ENCODE peak calls at places on chromosome 10, in nine cellular contexts. A is PC-9, Y is lower lobe of right lung, U is thyroid gland, D is fibroblast of lung, T is PC-3, V is HCT116, Q is A673, C is lung. E is an unnamed sample. For H3K27me3, the result is how much of the 10 kb centered on the place peaks cover.

GRCh38 chr10:88064608-88065383 is 201.4 kb downstream of the PTEN start:
- DNase-seq in A (no peak), Y (peak), U (peak), D (peak), T (no peak), V (no peak), Q (peak), C (peak), E (peak)

GRCh38 chr10:76436367-76436766 is 1004.9 kb downstream of the LRMDA start:
- DNase-seq in A (no peak), Y (no peak), U (peak), D (no peak), T (no peak), V (no peak), Q (no peak), C (no peak), E (no peak)

GRCh38 chr10:119802068-119802538 is 70.5 kb downstream of the MCMBP start:
- DNase-seq in A (no peak), Y (no peak), U (no peak), D (no peak), T (no peak), V (no peak), Q (no peak), C (no peak), E (no peak)

GRCh38 chr10:81026597-81026996 is 488.9 kb downstream of the SH2D4B start:
- DNase-seq in A (no peak), Y (no peak), U (no peak), D (peak), T (no peak), V (no peak), Q (peak), C (no peak), E (no peak)

GRCh38 chr10:111560042-111560441 is 483.2 kb downstream of the ADRA2A start:
- DNase-seq in A (no peak), Y (no peak), U (no peak), D (no peak), T (no peak), V (no peak), Q (no peak), C (no peak), E (no peak)

GRCh38 chr10:93515071-93515962 is 18.9 kb downstream of the CEP55 start:
- DNase-seq in A (no peak), Y (no peak), U (no peak), D (peak), T (no peak), V (no peak), Q (peak), C (no peak), E (no peak)

GRCh38 chr10:6386346-6386745 is 183.6 kb downstream of the PFKFB3 start:
- DNase-seq in A (no peak), Y (peak), U (no peak), D (no peak), T (no peak), V (no peak), Q (no peak), C (peak), E (no peak)

GRCh38 chr10:48633381-48634197 is 28.7 kb upstream of the ARHGAP22 start:
- DNase-seq in A (no peak), Y (no peak), U (no peak), D (no peak), T (no peak), V (no peak), Q (no peak), C (peak), E (no peak)

GRCh38 chr10:80552151-80552646 is 14.5 kb downstream of the SH2D4B start:
- DNase-seq in A (no peak), Y (no peak), U (peak), D (no peak), T (no peak), V (no peak), Q (no peak), C (peak), E (no peak)

GRCh38 chr10:5396545-5396944 is 8.1 kb downstream of the TUBAL3 start:
- DNase-seq in A (no peak), Y (no peak), U (peak), D (peak), T (no peak), V (no peak), Q (no peak), C (no peak), E (no peak)

DNA sequence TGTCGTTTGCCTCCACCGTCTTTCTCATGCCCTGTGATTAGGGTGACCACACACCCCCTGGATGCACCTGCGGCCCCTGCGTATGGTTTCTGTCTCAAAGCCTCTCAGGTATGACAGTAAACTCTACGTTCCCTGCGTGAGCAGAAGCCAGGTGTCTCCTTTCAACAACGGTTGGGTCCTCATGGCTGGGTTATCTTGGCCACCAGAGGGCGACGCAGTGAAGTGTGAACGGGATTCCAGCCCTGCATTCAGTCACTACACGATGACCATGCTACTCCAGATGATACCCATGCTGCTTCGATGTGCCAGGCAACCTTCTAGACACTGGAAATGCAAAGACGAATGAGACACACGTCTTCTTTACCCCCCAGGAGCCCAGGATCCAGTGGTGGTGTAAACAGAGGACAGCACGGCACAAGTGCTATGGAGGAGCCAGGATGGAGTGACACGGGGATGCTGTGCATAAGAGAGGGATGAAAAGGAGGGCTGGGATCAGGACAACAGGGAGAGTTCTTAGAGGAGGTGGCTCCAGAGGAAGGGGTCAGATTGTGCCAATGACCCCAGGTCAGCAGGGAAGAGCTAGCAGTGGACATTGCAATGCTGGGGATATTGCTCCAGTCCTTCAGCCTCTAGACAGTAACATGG is 228.1 kb upstream of the PFKP start:
- DNase-seq in A (no peak), Y (peak), U (peak), D (no peak), T (peak), V (no peak), Q (peak), C (peak), E (peak)
- TF ChIP-seq CTCF in A (peak), Y (peak), U (peak), D (no peak), T (peak), V (peak), Q (peak), C (no peak), E (peak)

GRCh38 chr10:28788252-28788651 is 110.9 kb downstream of the BAMBI start:
- DNase-seq in A (no peak), Y (no peak), U (no peak), D (no peak), T (no peak), V (no peak), Q (no peak), C (no peak), E (no peak)
- H3K27me3 ChIP-seq in A (under half), Y (under half), U (under half), D (under half), T (under half), V (under half), Q (under half), C (under half), E (under half)

GRCh38 chr10:72276421-72277339 is 3.0 kb downstream of the DDIT4 start:
- DNase-seq in A (peak), Y (no peak), U (peak), D (peak), T (no peak), V (peak), Q (no peak), C (no peak), E (no peak)
- H3K4me3 ChIP-seq in A (peak), Y (peak), U (no peak), D (peak), T (peak), V (no peak), Q (peak), C (no peak), E (peak)

DNA sequence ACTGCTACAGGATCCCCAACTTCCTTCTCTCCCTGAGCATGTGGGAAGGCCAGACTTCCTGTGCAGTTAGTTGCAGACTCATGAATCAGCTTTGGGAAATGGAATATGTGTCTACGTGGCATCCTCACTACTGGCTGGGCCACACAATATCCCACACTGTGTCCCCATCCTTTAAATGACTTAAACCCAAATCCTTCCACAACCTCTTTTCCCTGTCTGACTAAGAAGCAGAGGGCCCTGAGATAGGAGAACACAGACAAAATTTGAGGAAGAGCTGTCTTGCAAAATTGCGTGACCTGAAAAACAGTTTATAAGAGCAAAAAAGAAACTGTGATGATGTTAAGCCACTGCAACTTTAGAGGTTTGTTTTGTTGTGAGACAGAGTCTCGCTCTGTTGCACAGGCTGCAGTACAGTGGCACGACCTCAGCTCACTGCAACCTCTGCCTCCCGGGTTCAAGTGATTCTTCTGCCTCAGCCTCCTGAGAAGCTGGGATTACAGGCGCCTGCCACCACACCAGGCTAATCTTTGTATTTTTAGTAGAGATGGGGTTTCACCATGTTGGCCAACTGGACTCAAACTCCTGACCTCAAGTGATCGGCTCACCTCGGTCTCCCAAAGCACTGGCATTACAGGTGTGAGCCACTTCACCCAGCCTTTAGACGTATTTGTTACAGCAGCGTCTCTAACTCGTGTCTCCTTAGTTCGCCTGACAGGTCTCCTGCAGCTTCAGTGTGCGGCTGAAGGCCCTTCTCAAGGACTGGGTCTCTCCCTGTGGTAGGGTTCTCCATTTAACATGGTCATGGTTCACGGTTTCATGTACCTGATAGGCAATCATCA is 46.9 kb upstream of the SFMBT2 start:
- DNase-seq in A (no peak), Y (no peak), U (no peak), D (peak), T (no peak), V (no peak), Q (no peak), C (no peak), E (no peak)
- TF ChIP-seq CTCF in A (no peak), Y (no peak), U (no peak), D (no peak), T (no peak), V (no peak), Q (no peak), C (no peak), E (no peak)

DNA sequence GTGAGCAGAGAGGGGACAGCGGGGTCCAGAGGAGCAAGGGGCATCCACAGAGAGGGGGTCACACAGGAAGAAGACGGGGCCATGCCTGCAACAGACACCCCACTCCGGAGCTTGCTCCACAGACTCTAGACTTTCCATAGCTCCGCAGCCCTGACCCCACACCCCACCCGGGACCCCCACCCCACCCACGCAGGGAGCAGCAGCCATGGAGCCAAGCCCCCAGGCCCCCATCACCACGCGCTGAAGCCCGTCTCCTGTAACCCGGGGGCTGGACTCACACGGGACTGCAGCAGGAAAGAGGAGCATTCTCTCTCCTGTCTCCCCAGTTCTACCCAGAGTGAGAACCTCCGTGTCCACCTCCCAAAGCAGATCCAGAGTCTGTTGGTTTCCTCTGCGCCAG is 38.8 kb upstream of the ADGRA1 start:
- DNase-seq in A (no peak), Y (no peak), U (no peak), D (no peak), T (no peak), V (no peak), Q (no peak), C (no peak), E (no peak)
- H3K27me3 ChIP-seq in A (half or more), Y (under half), U (under half), D (under half), T (under half), V (under half), Q (half or more), C (under half), E (under half)

GRCh38 chr10:52318136-52318810 is 4.2 kb downstream of the DKK1 start:
- DNase-seq in A (no peak), Y (no peak), U (no peak), D (peak), T (peak), V (no peak), Q (no peak), C (no peak), E (no peak)
- H3K4me3 ChIP-seq in A (peak), Y (no peak), U (no peak), D (peak), T (peak), V (peak), Q (no peak), C (no peak), E (no peak)